ENCODE peak calls at places on chromosome 20, in eight cellular contexts. One of them, this sample, is unnamed.
A peak's percentile ranks its signal among the peaks of the same experiment; 100 is the strongest.

GRCh38 chr20:61875996-61876395 is 189.7 kb downstream of the TAF4 start:
- DNase-seq in Right ventricle myocardium superior: peak; percentile 26
- DNase-seq in activated CD4-positive, alpha-beta T cell treated with anti-CD3 and anti-CD28 coated beads, Interleukin-2, amount 10 ng/mL, durations not matched to agents 7 days and 5 days: no peak
- DNase-seq in AG04450: no peak
- DNase-seq in ecto neural progenitor cell: no peak
- DNase-seq in ascending aorta: no peak
- DNase-seq in cardiac fibroblast: no peak
- DNase-seq in B cell: no peak
- DNase-seq in this sample: no peak

GRCh38 chr20:13396036-13396435 is 175.0 kb downstream of the ISM1 start:
- DNase-seq in Right ventricle myocardium superior: no peak
- DNase-seq in B cell: no peak
- DNase-seq in ascending aorta: no peak
- DNase-seq in AG04450: no peak
- DNase-seq in activated CD4-positive, alpha-beta T cell treated with anti-CD3 and anti-CD28 coated beads, Interleukin-2, amount 10 ng/mL, durations not matched to agents 7 days and 5 days: no peak
- DNase-seq in ecto neural progenitor cell: no peak
- DNase-seq in cardiac fibroblast: no peak
- DNase-seq in this sample: no peak

GRCh38 chr20:38153011-38153329 is 12.1 kb downstream of the TGM2 start:
- DNase-seq in AG04450: no peak
- DNase-seq in ecto neural progenitor cell: no peak
- DNase-seq in activated CD4-positive, alpha-beta T cell treated with anti-CD3 and anti-CD28 coated beads, Interleukin-2, amount 10 ng/mL, durations not matched to agents 7 days and 5 days: no peak
- DNase-seq in cardiac fibroblast: peak; percentile 53
- DNase-seq in Right ventricle myocardium superior: no peak
- DNase-seq in B cell: no peak
- DNase-seq in ascending aorta: no peak
- DNase-seq in this sample: no peak

GRCh38 chr20:49325981-49326380 is 48.1 kb upstream of the ZNFX1 start:
- DNase-seq in activated CD4-positive, alpha-beta T cell treated with anti-CD3 and anti-CD28 coated beads, Interleukin-2, amount 10 ng/mL, durations not matched to agents 7 days and 5 days: no peak
- DNase-seq in AG04450: no peak
- DNase-seq in ascending aorta: no peak
- DNase-seq in Right ventricle myocardium superior: no peak
- DNase-seq in B cell: no peak
- DNase-seq in cardiac fibroblast: peak; percentile 19
- DNase-seq in ecto neural progenitor cell: no peak
- DNase-seq in this sample: no peak

GRCh38 chr20:53972179-53972578 is 98.2 kb downstream of the BCAS1 start:
- DNase-seq in B cell: no peak
- DNase-seq in cardiac fibroblast: no peak
- DNase-seq in ecto neural progenitor cell: no peak
- DNase-seq in activated CD4-positive, alpha-beta T cell treated with anti-CD3 and anti-CD28 coated beads, Interleukin-2, amount 10 ng/mL, durations not matched to agents 7 days and 5 days: no peak
- DNase-seq in AG04450: no peak
- DNase-seq in Right ventricle myocardium superior: no peak
- DNase-seq in ascending aorta: no peak
- DNase-seq in this sample: no peak

GRCh38 chr20:57434390-57434700 is 43.1 kb downstream of the RBM38 start:
- DNase-seq in Right ventricle myocardium superior: no peak
- DNase-seq in activated CD4-positive, alpha-beta T cell treated with anti-CD3 and anti-CD28 coated beads, Interleukin-2, amount 10 ng/mL, durations not matched to agents 7 days and 5 days: no peak
- DNase-seq in ascending aorta: no peak
- DNase-seq in ecto neural progenitor cell: no peak
- DNase-seq in B cell: peak; percentile 43
- DNase-seq in cardiac fibroblast: no peak
- DNase-seq in AG04450: no peak
- DNase-seq in this sample: no peak

GRCh38 chr20:56371977-56372376 is 13.2 kb downstream of the FAM210B start:
- DNase-seq in Right ventricle myocardium superior: no peak
- DNase-seq in activated CD4-positive, alpha-beta T cell treated with anti-CD3 and anti-CD28 coated beads, Interleukin-2, amount 10 ng/mL, durations not matched to agents 7 days and 5 days: no peak
- DNase-seq in AG04450: no peak
- DNase-seq in ecto neural progenitor cell: no peak
- DNase-seq in cardiac fibroblast: no peak
- DNase-seq in B cell: no peak
- DNase-seq in ascending aorta: no peak
- DNase-seq in this sample: no peak

GRCh38 chr20:25006431-25007167 is 14.0 kb upstream of the APMAP start:
- DNase-seq in activated CD4-positive, alpha-beta T cell treated with anti-CD3 and anti-CD28 coated beads, Interleukin-2, amount 10 ng/mL, durations not matched to agents 7 days and 5 days: no peak
- DNase-seq in Right ventricle myocardium superior: no peak
- DNase-seq in ecto neural progenitor cell: no peak
- DNase-seq in AG04450: no peak
- DNase-seq in cardiac fibroblast: no peak
- DNase-seq in ascending aorta: peak; percentile 47
- DNase-seq in B cell: no peak
- DNase-seq in this sample: no peak

GRCh38 chr20:33387177-33387576 is 14.1 kb downstream of the CDK5RAP1 start:
- DNase-seq in activated CD4-positive, alpha-beta T cell treated with anti-CD3 and anti-CD28 coated beads, Interleukin-2, amount 10 ng/mL, durations not matched to agents 7 days and 5 days: no peak
- DNase-seq in ascending aorta: peak; percentile 27
- DNase-seq in AG04450: no peak
- DNase-seq in ecto neural progenitor cell: no peak
- DNase-seq in cardiac fibroblast: peak; percentile 73
- DNase-seq in B cell: no peak
- DNase-seq in Right ventricle myocardium superior: peak; percentile 65
- DNase-seq in this sample: no peak

GRCh38 chr20:32404017-32404416 is 45.9 kb downstream of the ASXL1 start:
- DNase-seq in ecto neural progenitor cell: no peak
- DNase-seq in ascending aorta: no peak
- DNase-seq in cardiac fibroblast: no peak
- DNase-seq in Right ventricle myocardium superior: no peak
- DNase-seq in AG04450: no peak
- DNase-seq in B cell: no peak
- DNase-seq in activated CD4-positive, alpha-beta T cell treated with anti-CD3 and anti-CD28 coated beads, Interleukin-2, amount 10 ng/mL, durations not matched to agents 7 days and 5 days: no peak
- DNase-seq in this sample: no peak

GRCh38 chr20:56513096-56513806 is 11.3 kb upstream of the FAM209A start:
- DNase-seq in Right ventricle myocardium superior: no peak
- DNase-seq in ecto neural progenitor cell: no peak
- DNase-seq in ascending aorta: no peak
- DNase-seq in activated CD4-positive, alpha-beta T cell treated with anti-CD3 and anti-CD28 coated beads, Interleukin-2, amount 10 ng/mL, durations not matched to agents 7 days and 5 days: no peak
- DNase-seq in AG04450: no peak
- DNase-seq in B cell: no peak
- DNase-seq in cardiac fibroblast: no peak
- DNase-seq in this sample: no peak

GRCh38 chr20:10433014-10433622 is 904 bp downstream of the MKKS start:
- DNase-seq in ecto neural progenitor cell: no peak
- DNase-seq in cardiac fibroblast: peak; percentile 25
- DNase-seq in B cell: no peak
- DNase-seq in Right ventricle myocardium superior: peak; percentile 49
- DNase-seq in ascending aorta: no peak
- DNase-seq in activated CD4-positive, alpha-beta T cell treated with anti-CD3 and anti-CD28 coated beads, Interleukin-2, amount 10 ng/mL, durations not matched to agents 7 days and 5 days: no peak
- DNase-seq in AG04450: no peak
- DNase-seq in this sample: no peak

GRCh38 chr20:53146201-53146891 is 174.2 kb downstream of the TSHZ2 start:
- DNase-seq in B cell: no peak
- DNase-seq in activated CD4-positive, alpha-beta T cell treated with anti-CD3 and anti-CD28 coated beads, Interleukin-2, amount 10 ng/mL, durations not matched to agents 7 days and 5 days: no peak
- DNase-seq in cardiac fibroblast: no peak
- DNase-seq in Right ventricle myocardium superior: no peak
- DNase-seq in ecto neural progenitor cell: no peak
- DNase-seq in ascending aorta: no peak
- DNase-seq in AG04450: no peak
- DNase-seq in this sample: no peak

GRCh38 chr20:61161649-61162210 is 90.3 kb upstream of the CDH4 start:
- DNase-seq in ecto neural progenitor cell: no peak
- DNase-seq in B cell: no peak
- DNase-seq in cardiac fibroblast: peak; percentile 28
- DNase-seq in Right ventricle myocardium superior: no peak
- DNase-seq in activated CD4-positive, alpha-beta T cell treated with anti-CD3 and anti-CD28 coated beads, Interleukin-2, amount 10 ng/mL, durations not matched to agents 7 days and 5 days: no peak
- DNase-seq in AG04450: no peak
- DNase-seq in ascending aorta: no peak
- DNase-seq in this sample: no peak

GRCh38 chr20:48314925-48315592 is 512.7 kb downstream of the PREX1 start:
- DNase-seq in ecto neural progenitor cell: no peak
- DNase-seq in Right ventricle myocardium superior: no peak
- DNase-seq in B cell: no peak
- DNase-seq in ascending aorta: no peak
- DNase-seq in activated CD4-positive, alpha-beta T cell treated with anti-CD3 and anti-CD28 coated beads, Interleukin-2, amount 10 ng/mL, durations not matched to agents 7 days and 5 days: no peak
- DNase-seq in cardiac fibroblast: no peak
- DNase-seq in AG04450: no peak
- DNase-seq in this sample: no peak

GRCh38 chr20:32296412-32296811 is 19.0 kb downstream of the KIF3B start:
- DNase-seq in activated CD4-positive, alpha-beta T cell treated with anti-CD3 and anti-CD28 coated beads, Interleukin-2, amount 10 ng/mL, durations not matched to agents 7 days and 5 days: no peak
- DNase-seq in ecto neural progenitor cell: no peak
- DNase-seq in AG04450: no peak
- DNase-seq in ascending aorta: no peak
- DNase-seq in Right ventricle myocardium superior: no peak
- DNase-seq in cardiac fibroblast: peak; percentile 19
- DNase-seq in B cell: no peak
- DNase-seq in this sample: no peak

GRCh38 chr20:38143646-38144554 is 21.2 kb downstream of the TGM2 start:
- DNase-seq in ecto neural progenitor cell: no peak
- DNase-seq in AG04450: peak; percentile 48
- DNase-seq in cardiac fibroblast: peak; percentile 89
- DNase-seq in B cell: no peak
- DNase-seq in Right ventricle myocardium superior: no peak
- DNase-seq in ascending aorta: peak; percentile 93
- DNase-seq in activated CD4-positive, alpha-beta T cell treated with anti-CD3 and anti-CD28 coated beads, Interleukin-2, amount 10 ng/mL, durations not matched to agents 7 days and 5 days: no peak
- DNase-seq in this sample: no peak

GRCh38 chr20:40578961-40579360 is 110.1 kb downstream of the MAFB start:
- DNase-seq in cardiac fibroblast: no peak
- DNase-seq in ecto neural progenitor cell: no peak
- DNase-seq in activated CD4-positive, alpha-beta T cell treated with anti-CD3 and anti-CD28 coated beads, Interleukin-2, amount 10 ng/mL, durations not matched to agents 7 days and 5 days: no peak
- DNase-seq in AG04450: no peak
- DNase-seq in Right ventricle myocardium superior: no peak
- DNase-seq in ascending aorta: no peak
- DNase-seq in B cell: no peak
- DNase-seq in this sample: no peak

GRCh38 chr20:10591956-10592521 is 81.8 kb downstream of the JAG1 start:
- DNase-seq in cardiac fibroblast: peak; percentile 79
- DNase-seq in ascending aorta: no peak
- DNase-seq in activated CD4-positive, alpha-beta T cell treated with anti-CD3 and anti-CD28 coated beads, Interleukin-2, amount 10 ng/mL, durations not matched to agents 7 days and 5 days: no peak
- DNase-seq in Right ventricle myocardium superior: no peak
- DNase-seq in B cell: no peak
- DNase-seq in ecto neural progenitor cell: no peak
- DNase-seq in AG04450: no peak
- DNase-seq in this sample: no peak

GRCh38 chr20:51275181-51275580 is 252.3 kb upstream of the KCNG1 start:
- DNase-seq in B cell: no peak
- DNase-seq in activated CD4-positive, alpha-beta T cell treated with anti-CD3 and anti-CD28 coated beads, Interleukin-2, amount 10 ng/mL, durations not matched to agents 7 days and 5 days: no peak
- DNase-seq in cardiac fibroblast: peak; percentile 51
- DNase-seq in ecto neural progenitor cell: no peak
- DNase-seq in AG04450: no peak
- DNase-seq in ascending aorta: no peak
- DNase-seq in Right ventricle myocardium superior: no peak
- DNase-seq in this sample: no peak

GRCh38 chr20:41969656-41970055 is 351.5 kb upstream of the CHD6 start:
- DNase-seq in cardiac fibroblast: no peak
- DNase-seq in ascending aorta: no peak
- DNase-seq in AG04450: no peak
- DNase-seq in activated CD4-positive, alpha-beta T cell treated with anti-CD3 and anti-CD28 coated beads, Interleukin-2, amount 10 ng/mL, durations not matched to agents 7 days and 5 days: no peak
- DNase-seq in ecto neural progenitor cell: no peak
- DNase-seq in B cell: no peak
- DNase-seq in Right ventricle myocardium superior: no peak
- DNase-seq in this sample: peak; percentile 1

GRCh38 chr20:20410678-20411077 is 42.8 kb downstream of the INSM1 start:
- DNase-seq in Right ventricle myocardium superior: peak; percentile 74
- DNase-seq in ecto neural progenitor cell: peak; percentile 70
- DNase-seq in activated CD4-positive, alpha-beta T cell treated with anti-CD3 and anti-CD28 coated beads, Interleukin-2, amount 10 ng/mL, durations not matched to agents 7 days and 5 days: no peak
- DNase-seq in cardiac fibroblast: no peak
- DNase-seq in ascending aorta: no peak
- DNase-seq in B cell: no peak
- DNase-seq in AG04450: no peak
- DNase-seq in this sample: no peak

GRCh38 chr20:8033447-8033846 is 13.9 kb upstream of the TMX4 start:
- DNase-seq in AG04450: no peak
- DNase-seq in ecto neural progenitor cell: no peak
- DNase-seq in activated CD4-positive, alpha-beta T cell treated with anti-CD3 and anti-CD28 coated beads, Interleukin-2, amount 10 ng/mL, durations not matched to agents 7 days and 5 days: no peak
- DNase-seq in ascending aorta: no peak
- DNase-seq in cardiac fibroblast: no peak
- DNase-seq in B cell: no peak
- DNase-seq in Right ventricle myocardium superior: no peak
- DNase-seq in this sample: no peak

GRCh38 chr20:24762371-24762770 is 186.7 kb upstream of the CST7 start:
- DNase-seq in Right ventricle myocardium superior: no peak
- DNase-seq in ascending aorta: peak; percentile 52
- DNase-seq in cardiac fibroblast: no peak
- DNase-seq in B cell: no peak
- DNase-seq in activated CD4-positive, alpha-beta T cell treated with anti-CD3 and anti-CD28 coated beads, Interleukin-2, amount 10 ng/mL, durations not matched to agents 7 days and 5 days: no peak
- DNase-seq in AG04450: no peak
- DNase-seq in ecto neural progenitor cell: peak; percentile 29
- DNase-seq in this sample: no peak

This sample was measured in hypothalamus.